ENCODE peak calls at places on chromosomes 11 and 22, in seven cellular contexts. L is brain microvascular endothelial cell, D is fibroblast of villous mesenchyme, N is cardiac muscle cell, O is left lung, P is H7, A is A549. C is an unnamed sample.

GRCh38 chr11:12001152-12001551 is 7.3 kb downstream of the DKK3 start:
- DNase-seq in L (no peak), D (no peak), N (no peak), O (no peak), P (no peak), A (no peak), C (no peak)

GRCh38 chr11:111937859-111938258 is 716 bp downstream of the DIXDC1 start:
- DNase-seq in L (no peak), D (no peak), N (no peak), O (no peak), P (no peak), A (no peak), C (no peak)

GRCh38 chr11:9030601-9031000 is 26.8 kb upstream of the NRIP3 start:
- DNase-seq in L (no peak), D (no peak), N (no peak), O (no peak), P (no peak), A (no peak), C (no peak)

GRCh38 chr11:74468058-74468457 is 709 bp upstream of the KCNE3 start:
- DNase-seq in L (no peak), D (no peak), N (no peak), O (no peak), P (no peak), A (no peak), C (no peak)

GRCh38 chr11:78449866-78450265 is 32.2 kb upstream of the GAB2 start:
- DNase-seq in L (peak), D (no peak), N (no peak), O (no peak), P (no peak), A (no peak), C (no peak)

GRCh38 chr22:42863349-42863911 is 6.4 kb upstream of the ARFGAP3 start:
- DNase-seq in L (peak), D (peak), N (peak), O (no peak), P (no peak), A (peak), C (no peak)

GRCh38 chr11:44884056-44884455 is 66.6 kb downstream of the TP53I11 start:
- DNase-seq in L (no peak), D (no peak), N (no peak), O (no peak), P (no peak), A (no peak), C (no peak)

GRCh38 chr11:129695543-129696308 is 119.9 kb upstream of the TMEM45B start:
- DNase-seq in L (peak), D (peak), N (peak), O (peak), P (peak), A (peak), C (no peak)

GRCh38 chr11:110249066-110249465 is 47.3 kb downstream of the RDX start:
- DNase-seq in L (no peak), D (no peak), N (peak), O (no peak), P (no peak), A (no peak), C (no peak)

GRCh38 chr11:132855516-132855915 is 676.8 kb downstream of the OPCML start:
- DNase-seq in L (no peak), D (no peak), N (no peak), O (no peak), P (no peak), A (no peak), C (no peak)

GRCh38 chr11:65182258-65183170 is 786 bp downstream of the CAPN1 start:
- DNase-seq in L (no peak), D (no peak), N (peak), O (peak), P (peak), A (peak), C (no peak)

GRCh38 chr11:72824811-72825505 is 10.7 kb downstream of the ATG16L2 start:
- DNase-seq in L (no peak), D (no peak), N (no peak), O (no peak), P (peak), A (no peak), C (no peak)

GRCh38 chr11:114039551-114039950 is 20.0 kb upstream of the ZBTB16 start:
- DNase-seq in L (no peak), D (peak), N (no peak), O (no peak), P (no peak), A (no peak), C (no peak)

GRCh38 chr11:66696186-66696585 is 18.5 kb upstream of the RBM4B start:
- DNase-seq in L (no peak), D (no peak), N (no peak), O (peak), P (no peak), A (no peak), C (no peak)

GRCh38 chr11:119518746-119519382 is 95.9 kb upstream of the THY1 start:
- DNase-seq in L (peak), D (peak), N (peak), O (no peak), P (peak), A (no peak), C (peak)

GRCh38 chr11:108854366-108854765 is 189.5 kb downstream of the DDX10 start:
- DNase-seq in L (no peak), D (peak), N (no peak), O (no peak), P (no peak), A (no peak), C (no peak)
- H3K4me3 ChIP-seq in L (no peak), D (peak), N (no peak), O (no peak), P (no peak), A (no peak), C (no peak)

DNA sequence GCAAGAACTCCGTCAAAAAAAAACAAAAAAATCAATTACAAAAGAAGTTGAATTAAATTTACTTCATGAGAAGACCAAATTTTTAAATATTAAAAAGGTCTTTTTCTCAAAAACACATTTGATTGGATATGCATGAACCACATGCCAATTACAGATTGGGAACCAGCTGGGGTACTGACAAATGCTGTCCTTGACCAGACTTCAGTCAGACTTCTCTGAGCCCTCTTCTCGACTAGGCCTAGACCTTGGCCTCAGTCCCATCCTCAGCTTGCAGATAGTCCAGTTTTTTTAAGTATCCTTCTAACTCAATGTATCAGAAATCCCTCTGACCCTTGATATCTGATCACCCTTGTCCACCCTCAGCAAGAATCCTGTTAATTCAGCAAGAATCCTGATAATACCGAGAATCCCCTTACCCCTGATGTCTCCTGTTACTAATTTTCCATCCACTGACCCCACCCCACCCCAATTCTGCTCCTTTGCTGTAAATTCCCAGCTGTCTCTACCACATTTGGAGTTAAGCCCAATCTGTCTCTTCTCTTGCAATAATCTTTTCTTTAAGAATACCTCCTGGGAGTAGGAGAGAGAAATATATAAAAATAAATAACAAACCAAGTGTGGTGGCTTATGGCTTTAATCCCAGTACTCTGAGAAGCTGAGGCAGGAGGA is 30.9 kb downstream of the OR4D9 start:
- DNase-seq in L (no peak), D (no peak), N (no peak), O (no peak), P (no peak), A (no peak), C (no peak)
- H3K4me3 ChIP-seq in L (no peak), D (no peak), N (no peak), O (no peak), P (no peak), A (no peak), C (no peak)

GRCh38 chr22:20647586-20648305 is 126.2 kb upstream of the SERPIND1 start:
- DNase-seq in L (no peak), D (no peak), N (no peak), O (no peak), P (no peak), A (no peak), C (no peak)

GRCh38 chr22:20646906-20647305 is 127.0 kb upstream of the SERPIND1 start:
- DNase-seq in L (no peak), D (no peak), N (no peak), O (no peak), P (no peak), A (no peak), C (no peak)

GRCh38 chr22:20646377-20646776 is 127.5 kb upstream of the SERPIND1 start:
- DNase-seq in L (no peak), D (no peak), N (no peak), O (no peak), P (no peak), A (no peak), C (no peak)

GRCh38 chr22:20644071-20644642 is 129.8 kb upstream of the SERPIND1 start:
- DNase-seq in L (no peak), D (no peak), N (no peak), O (no peak), P (no peak), A (no peak), C (no peak)

GRCh38 chr22:20645954-20646353 is 128.0 kb upstream of the SERPIND1 start:
- DNase-seq in L (no peak), D (no peak), N (no peak), O (no peak), P (no peak), A (no peak), C (no peak)
- H3K4me3 ChIP-seq in L (no peak), D (no peak), N (no peak), O (no peak), P (no peak), A (no peak), C (no peak)

GRCh38 chr22:49948116-49948515 is 12.5 kb upstream of the PIM3 start:
- DNase-seq in L (no peak), D (no peak), N (no peak), O (no peak), P (no peak), A (no peak), C (no peak)
- H3K4me3 ChIP-seq in L (no peak), D (no peak), N (no peak), O (peak), P (no peak), A (no peak), C (no peak)

GRCh38 chr11:104584823-104585222 is 313.4 kb downstream of the CASP12 start:
- DNase-seq in L (no peak), D (no peak), N (no peak), O (no peak), P (no peak), A (no peak), C (no peak)

GRCh38 chr11:104582431-104582830 is 315.8 kb downstream of the CASP12 start:
- DNase-seq in L (no peak), D (no peak), N (no peak), O (no peak), P (no peak), A (no peak), C (no peak)

GRCh38 chr11:104583857-104584256 is 314.4 kb downstream of the CASP12 start:
- DNase-seq in L (no peak), D (no peak), N (no peak), O (no peak), P (no peak), A (no peak), C (no peak)

DNA sequence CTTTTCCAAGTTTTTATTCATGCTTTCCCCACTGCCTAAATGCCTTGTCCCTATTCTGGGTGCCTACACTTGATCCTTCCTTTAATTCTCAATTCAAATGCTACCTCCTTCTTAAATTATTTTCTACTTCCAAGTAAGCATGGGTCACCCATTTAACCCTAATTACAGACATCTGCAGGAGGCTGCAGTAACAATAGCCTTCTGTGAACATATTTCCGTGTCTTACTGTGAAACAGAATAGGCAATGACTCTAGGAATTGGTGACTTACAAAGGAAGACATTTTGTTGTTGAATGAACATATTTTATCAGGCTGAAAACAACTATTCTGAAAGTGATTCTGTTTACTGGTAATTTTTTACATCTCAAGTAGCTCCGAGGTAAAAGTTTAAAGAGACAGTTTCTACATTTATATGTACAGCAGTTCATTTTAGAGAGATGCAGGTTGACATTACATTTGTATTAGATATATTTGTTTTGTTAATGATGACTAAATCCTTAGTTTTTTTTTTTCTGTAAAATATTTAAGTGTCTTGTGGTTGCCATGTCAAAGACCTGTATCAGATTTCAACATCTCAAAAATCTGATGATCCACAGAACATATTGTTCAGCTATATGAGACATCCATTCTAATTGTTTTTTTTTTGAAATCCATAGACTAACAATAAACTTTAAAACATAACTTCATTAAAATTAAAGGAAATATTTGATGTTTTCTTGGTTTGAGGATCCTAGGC is 316.8 kb downstream of the CASP12 start:
- DNase-seq in L (no peak), D (no peak), N (no peak), O (no peak), P (peak), A (no peak), C (no peak)
- H3K4me3 ChIP-seq in L (no peak), D (no peak), N (no peak), O (no peak), P (no peak), A (no peak), C (no peak)

C was measured in LNCaP clone FGC.